ENCODE peak calls at places on chromosomes 5 and 9, in ten cellular contexts. A, U, S, H, W, P, E, Y, J and L are unnamed samples.

GRCh38 chr5:11904270-11904906 is at the start of gene CTNND2:
- DNase-seq in A (peak; percentile 60), U (no peak), S (peak; percentile 77), H (no peak), W (peak; percentile 4), P (no peak), E (peak; percentile 94), Y (no peak), J (peak; percentile 9), L (no peak)

GRCh38 chr9:4475301-4475700 is 15.0 kb upstream of the SLC1A1 start:
- DNase-seq in A (no peak), U (no peak), S (peak; percentile 11), H (no peak), W (no peak), P (no peak), E (no peak), Y (no peak), J (no peak), L (no peak)

GRCh38 chr9:75183293-75183692 is 95.0 kb downstream of the OSTF1 start:
- DNase-seq in A (no peak), U (no peak), S (no peak), H (no peak), W (no peak), P (no peak), E (no peak), Y (no peak), J (no peak), L (no peak)

GRCh38 chr5:179273074-179273435 is 72.2 kb downstream of the ADAMTS2 start:
- DNase-seq in A (no peak), U (no peak), S (no peak), H (no peak), W (no peak), P (no peak), E (no peak), Y (no peak), J (no peak), L (no peak)

GRCh38 chr5:143008809-143009521 is 238.8 kb downstream of the ARHGAP26 start:
- DNase-seq in A (peak; percentile 99), U (peak; percentile 99), S (peak; percentile 99), H (peak; percentile 93), W (peak; percentile 99), P (peak; percentile 60), E (no peak), Y (no peak), J (no peak), L (no peak)

GRCh38 chr5:174376726-174377373 is 331.3 kb downstream of the NSG2 start:
- DNase-seq in A (no peak), U (no peak), S (no peak), H (no peak), W (no peak), P (no peak), E (no peak), Y (no peak), J (no peak), L (no peak)

GRCh38 chr5:1202026-1202797 is 817 bp downstream of the SLC6A19 start:
- DNase-seq in A (no peak), U (no peak), S (no peak), H (no peak), W (no peak), P (no peak), E (no peak), Y (no peak), J (no peak), L (no peak)

GRCh38 chr5:57524661-57525060 is 42.0 kb upstream of the ACTBL2 start:
- DNase-seq in A (no peak), U (no peak), S (no peak), H (no peak), W (no peak), P (no peak), E (no peak), Y (no peak), J (no peak), L (no peak)

GRCh38 chr5:172167893-172168292 is 20.1 kb downstream of the STK10 start:
- DNase-seq in A (no peak), U (no peak), S (no peak), H (no peak), W (no peak), P (no peak), E (no peak), Y (no peak), J (no peak), L (no peak)

GRCh38 chr5:172170251-172170701 is 17.7 kb downstream of the STK10 start:
- DNase-seq in A (no peak), U (no peak), S (no peak), H (no peak), W (no peak), P (no peak), E (no peak), Y (no peak), J (no peak), L (no peak)

GRCh38 chr5:172168311-172168710 is 19.7 kb downstream of the STK10 start:
- DNase-seq in A (no peak), U (no peak), S (no peak), H (no peak), W (no peak), P (no peak), E (no peak), Y (no peak), J (no peak), L (no peak)

GRCh38 chr5:172171118-172171775 is 16.8 kb downstream of the STK10 start:
- DNase-seq in A (no peak), U (no peak), S (no peak), H (no peak), W (no peak), P (no peak), E (no peak), Y (no peak), J (no peak), L (no peak)

GRCh38 chr5:172169216-172169615 is 18.8 kb downstream of the STK10 start:
- DNase-seq in A (no peak), U (no peak), S (no peak), H (no peak), W (no peak), P (no peak), E (no peak), Y (no peak), J (no peak), L (no peak)
- H3K4me3 ChIP-seq in A (no peak overlapping the region), U (no peak overlapping the region), S (no peak overlapping the region), H (no peak overlapping the region), W (no peak overlapping the region), P (no peak overlapping the region), E (no peak overlapping the region), Y (no peak overlapping the region), J (no peak overlapping the region), L (no peak overlapping the region)

GRCh38 chr9:27573699-27574265 is 501 bp upstream of the C9orf72 start:
- DNase-seq in A (peak; percentile 100), U (peak; percentile 98), S (peak; percentile 100), H (peak; percentile 85), W (peak; percentile 100), P (peak; percentile 94), E (peak; percentile 97), Y (peak; percentile 99), J (peak; percentile 94), L (peak; percentile 100)

GRCh38 chr9:27572918-27573698 is at the start of gene C9orf72:
- DNase-seq in A (peak; percentile 29), U (no peak), S (peak; percentile 55), H (no peak), W (no peak), P (peak; percentile 89), E (peak; percentile 93), Y (peak; percentile 80), J (peak; percentile 67), L (no peak)

GRCh38 chr9:27569406-27569805 is 3.9 kb downstream of the C9orf72 start:
- DNase-seq in A (no peak), U (no peak), S (peak; percentile 2), H (no peak), W (peak; percentile 9), P (no peak), E (no peak), Y (no peak), J (no peak), L (no peak)

GRCh38 chr9:27572566-27572917 is 739 bp downstream of the C9orf72 start:
- DNase-seq in A (peak; percentile 23), U (no peak), S (peak; percentile 44), H (no peak), W (peak; percentile 57), P (peak; percentile 62), E (peak; percentile 65), Y (peak; percentile 61), J (no peak), L (peak; percentile 41)

GRCh38 chr9:27572036-27572435 is 1.2 kb downstream of the C9orf72 start:
- DNase-seq in A (no peak), U (no peak), S (no peak), H (no peak), W (no peak), P (no peak), E (no peak), Y (no peak), J (no peak), L (no peak)
- H3K4me3 ChIP-seq in A (no peak overlapping the region), U (peak overlapping the region; percentile 76), S (no peak overlapping the region), H (no peak overlapping the region), W (no peak overlapping the region), P (no peak overlapping the region), E (peak overlapping the region; percentile 96), Y (peak overlapping the region; percentile 72), J (peak overlapping the region; percentile 75), L (no peak overlapping the region)

GRCh38 chr9:127928232-127929043 is 2.1 kb downstream of the PIP5KL1 start:
- DNase-seq in A (no peak), U (no peak), S (no peak), H (no peak), W (no peak), P (no peak), E (peak; percentile 65), Y (no peak), J (no peak), L (no peak)

GRCh38 chr9:127930298-127931091 is at the start of gene PIP5KL1:
- DNase-seq in A (peak; percentile 59), U (peak; percentile 63), S (peak; percentile 82), H (no peak), W (peak; percentile 84), P (peak; percentile 68), E (peak; percentile 96), Y (peak; percentile 84), J (peak; percentile 95), L (no peak)

GRCh38 chr9:127927457-127928231 is 2.9 kb downstream of the PIP5KL1 start:
- DNase-seq in A (no peak), U (no peak), S (no peak), H (no peak), W (no peak), P (peak; percentile 79), E (peak; percentile 99), Y (peak; percentile 72), J (no peak), L (no peak)

GRCh38 chr9:127931092-127931881 is 710 bp upstream of the PIP5KL1 start:
- DNase-seq in A (peak; percentile 68), U (peak; percentile 74), S (peak; percentile 74), H (no peak), W (peak; percentile 87), P (no peak), E (peak; percentile 76), Y (no peak), J (peak; percentile 77), L (no peak)

GRCh38 chr9:127929044-127929979 is 1.3 kb downstream of the PIP5KL1 start:
- DNase-seq in A (no peak), U (no peak), S (no peak), H (no peak), W (no peak), P (no peak), E (no peak), Y (no peak), J (no peak), L (no peak)
- H3K4me3 ChIP-seq in A (no peak overlapping the region), U (no peak overlapping the region), S (no peak overlapping the region), H (no peak overlapping the region), W (no peak overlapping the region), P (no peak overlapping the region), E (no peak overlapping the region), Y (no peak overlapping the region), J (no peak overlapping the region), L (no peak overlapping the region)

DNA sequence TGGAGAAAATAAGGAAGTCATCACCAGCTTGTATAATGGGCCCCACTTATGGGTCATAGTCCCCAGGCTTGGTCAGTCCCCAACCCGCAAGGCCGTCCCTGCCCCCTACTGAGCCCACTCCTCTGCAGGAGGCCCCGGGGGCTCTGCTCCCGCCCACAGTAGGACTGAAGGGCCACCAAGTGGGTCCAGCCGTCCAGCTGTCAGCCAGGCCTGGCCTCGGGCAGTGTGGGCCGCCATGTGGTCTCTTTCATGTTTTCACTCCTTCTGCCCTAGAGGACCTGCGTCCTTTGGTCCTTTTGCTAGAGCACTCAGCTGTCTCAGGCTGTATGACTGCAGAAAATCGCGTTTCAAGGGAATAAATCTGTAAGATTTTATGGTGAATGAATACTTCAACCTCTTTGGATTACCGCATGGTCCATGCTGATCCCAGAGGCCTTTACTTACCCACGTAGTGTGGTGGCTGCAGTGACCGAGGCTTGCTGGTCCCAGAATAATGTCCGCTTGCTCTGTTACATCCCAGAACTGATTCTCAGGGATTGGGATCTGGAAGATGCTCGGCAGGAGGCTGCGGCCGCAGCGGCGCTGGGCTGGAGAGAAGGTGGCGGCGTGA is 105.8 kb upstream of the FAM120A start:
- DNase-seq in A (no peak), U (no peak), S (no peak), H (no peak), W (no peak), P (no peak), E (peak; percentile 75), Y (no peak), J (no peak), L (no peak)
- H3K4me3 ChIP-seq in A (peak overlapping the region; percentile 28), U (peak overlapping the region; percentile 32), S (no peak overlapping the region), H (no peak overlapping the region), W (peak overlapping the region; percentile 22), P (peak overlapping the region; percentile 23), E (peak overlapping the region; percentile 70), Y (no peak overlapping the region), J (no peak overlapping the region), L (no peak overlapping the region)